ENCODE peak calls at places on chromosomes 13 and 19, in nine cellular contexts. One of them, this sample, is unnamed.

GRCh38 chr19:38039966-38040365 is 133.0 kb downstream of the SIPA1L3 start:
- DNase-seq in stimulated activated CD4-positive, alpha-beta T cell treated with anti-CD3 and anti-CD28 coated beads, TNF-alpha, amount 100 ng/mL, for 48 hours: no peak
- DNase-seq in fibroblast of pulmonary artery: peak
- DNase-seq in putamen: no peak
- DNase-seq in thoracic aorta: no peak
- DNase-seq in kidney: no peak
- DNase-seq in CD4-positive, alpha-beta T cell: no peak
- DNase-seq in colonic mucosa: no peak
- DNase-seq in heart right ventricle: no peak
- DNase-seq in this sample: no peak

GRCh38 chr13:34577051-34577450 is 365.0 kb upstream of the NBEA start:
- DNase-seq in stimulated activated CD4-positive, alpha-beta T cell treated with anti-CD3 and anti-CD28 coated beads, TNF-alpha, amount 100 ng/mL, for 48 hours: no peak
- DNase-seq in fibroblast of pulmonary artery: peak
- DNase-seq in putamen: no peak
- DNase-seq in thoracic aorta: no peak
- DNase-seq in kidney: no peak
- DNase-seq in CD4-positive, alpha-beta T cell: no peak
- DNase-seq in colonic mucosa: no peak
- DNase-seq in heart right ventricle: no peak
- DNase-seq in this sample: no peak

GRCh38 chr13:83085186-83085900 is 796.9 kb downstream of the SLITRK1 start:
- DNase-seq in stimulated activated CD4-positive, alpha-beta T cell treated with anti-CD3 and anti-CD28 coated beads, TNF-alpha, amount 100 ng/mL, for 48 hours: no peak
- DNase-seq in fibroblast of pulmonary artery: peak
- DNase-seq in putamen: no peak
- DNase-seq in thoracic aorta: no peak
- DNase-seq in kidney: no peak
- DNase-seq in CD4-positive, alpha-beta T cell: no peak
- DNase-seq in colonic mucosa: no peak
- DNase-seq in heart right ventricle: no peak
- DNase-seq in this sample: no peak

GRCh38 chr13:70816853-70817252 is 708.6 kb upstream of the KLHL1 start:
- DNase-seq in stimulated activated CD4-positive, alpha-beta T cell treated with anti-CD3 and anti-CD28 coated beads, TNF-alpha, amount 100 ng/mL, for 48 hours: no peak
- DNase-seq in fibroblast of pulmonary artery: no peak
- DNase-seq in putamen: no peak
- DNase-seq in thoracic aorta: no peak
- DNase-seq in kidney: no peak
- DNase-seq in CD4-positive, alpha-beta T cell: no peak
- DNase-seq in colonic mucosa: no peak
- DNase-seq in heart right ventricle: no peak
- DNase-seq in this sample: no peak

GRCh38 chr19:15178629-15179308 is 22.0 kb downstream of the NOTCH3 start:
- DNase-seq in stimulated activated CD4-positive, alpha-beta T cell treated with anti-CD3 and anti-CD28 coated beads, TNF-alpha, amount 100 ng/mL, for 48 hours: no peak
- DNase-seq in fibroblast of pulmonary artery: no peak
- DNase-seq in putamen: no peak
- DNase-seq in thoracic aorta: no peak
- DNase-seq in kidney: no peak
- DNase-seq in CD4-positive, alpha-beta T cell: no peak
- DNase-seq in colonic mucosa: no peak
- DNase-seq in heart right ventricle: no peak
- DNase-seq in this sample: no peak

GRCh38 chr19:54247106-54247930 is 4.7 kb upstream of the LILRA6 start:
- DNase-seq in stimulated activated CD4-positive, alpha-beta T cell treated with anti-CD3 and anti-CD28 coated beads, TNF-alpha, amount 100 ng/mL, for 48 hours: no peak
- DNase-seq in fibroblast of pulmonary artery: no peak
- DNase-seq in putamen: no peak
- DNase-seq in thoracic aorta: no peak
- DNase-seq in kidney: no peak
- DNase-seq in CD4-positive, alpha-beta T cell: no peak
- DNase-seq in colonic mucosa: no peak
- DNase-seq in heart right ventricle: no peak
- DNase-seq in this sample: no peak

GRCh38 chr13:40077396-40078027 is 422.1 kb downstream of the COG6 start:
- DNase-seq in stimulated activated CD4-positive, alpha-beta T cell treated with anti-CD3 and anti-CD28 coated beads, TNF-alpha, amount 100 ng/mL, for 48 hours: no peak
- DNase-seq in fibroblast of pulmonary artery: no peak
- DNase-seq in putamen: no peak
- DNase-seq in thoracic aorta: no peak
- DNase-seq in kidney: no peak
- DNase-seq in CD4-positive, alpha-beta T cell: no peak
- DNase-seq in colonic mucosa: no peak
- DNase-seq in heart right ventricle: no peak
- DNase-seq in this sample: no peak

GRCh38 chr13:67045357-67045756 is 184.8 kb downstream of the PCDH9 start:
- DNase-seq in stimulated activated CD4-positive, alpha-beta T cell treated with anti-CD3 and anti-CD28 coated beads, TNF-alpha, amount 100 ng/mL, for 48 hours: no peak
- DNase-seq in fibroblast of pulmonary artery: no peak
- DNase-seq in putamen: no peak
- DNase-seq in thoracic aorta: no peak
- DNase-seq in kidney: no peak
- DNase-seq in CD4-positive, alpha-beta T cell: no peak
- DNase-seq in colonic mucosa: no peak
- DNase-seq in heart right ventricle: no peak
- DNase-seq in this sample: no peak

GRCh38 chr19:32330149-32330548 is 15.3 kb upstream of the ZNF507 start:
- DNase-seq in stimulated activated CD4-positive, alpha-beta T cell treated with anti-CD3 and anti-CD28 coated beads, TNF-alpha, amount 100 ng/mL, for 48 hours: no peak
- DNase-seq in fibroblast of pulmonary artery: peak
- DNase-seq in putamen: no peak
- DNase-seq in thoracic aorta: no peak
- DNase-seq in kidney: no peak
- DNase-seq in CD4-positive, alpha-beta T cell: no peak
- DNase-seq in colonic mucosa: no peak
- DNase-seq in heart right ventricle: no peak
- DNase-seq in this sample: no peak

GRCh38 chr13:61029064-61029463 is 386.6 kb downstream of the PCDH20 start:
- DNase-seq in stimulated activated CD4-positive, alpha-beta T cell treated with anti-CD3 and anti-CD28 coated beads, TNF-alpha, amount 100 ng/mL, for 48 hours: no peak
- DNase-seq in fibroblast of pulmonary artery: no peak
- DNase-seq in putamen: no peak
- DNase-seq in thoracic aorta: no peak
- DNase-seq in kidney: no peak
- DNase-seq in CD4-positive, alpha-beta T cell: no peak
- DNase-seq in colonic mucosa: no peak
- DNase-seq in heart right ventricle: no peak
- DNase-seq in this sample: no peak

GRCh38 chr19:5103061-5103701 is 134.3 kb downstream of the KDM4B start:
- DNase-seq in stimulated activated CD4-positive, alpha-beta T cell treated with anti-CD3 and anti-CD28 coated beads, TNF-alpha, amount 100 ng/mL, for 48 hours: no peak
- DNase-seq in fibroblast of pulmonary artery: peak
- DNase-seq in putamen: no peak
- DNase-seq in thoracic aorta: no peak
- DNase-seq in kidney: no peak
- DNase-seq in CD4-positive, alpha-beta T cell: no peak
- DNase-seq in colonic mucosa: no peak
- DNase-seq in heart right ventricle: peak
- DNase-seq in this sample: no peak

GRCh38 chr19:40141546-40141945 is 49.7 kb upstream of the MAP3K10 start:
- DNase-seq in stimulated activated CD4-positive, alpha-beta T cell treated with anti-CD3 and anti-CD28 coated beads, TNF-alpha, amount 100 ng/mL, for 48 hours: no peak
- DNase-seq in fibroblast of pulmonary artery: peak
- DNase-seq in putamen: no peak
- DNase-seq in thoracic aorta: no peak
- DNase-seq in kidney: no peak
- DNase-seq in CD4-positive, alpha-beta T cell: no peak
- DNase-seq in colonic mucosa: no peak
- DNase-seq in heart right ventricle: no peak
- DNase-seq in this sample: no peak

GRCh38 chr19:29609636-29610035 is 3.6 kb downstream of the POP4 start:
- DNase-seq in stimulated activated CD4-positive, alpha-beta T cell treated with anti-CD3 and anti-CD28 coated beads, TNF-alpha, amount 100 ng/mL, for 48 hours: no peak
- DNase-seq in fibroblast of pulmonary artery: no peak
- DNase-seq in putamen: no peak
- DNase-seq in thoracic aorta: no peak
- DNase-seq in kidney: peak
- DNase-seq in CD4-positive, alpha-beta T cell: no peak
- DNase-seq in colonic mucosa: no peak
- DNase-seq in heart right ventricle: no peak
- DNase-seq in this sample: no peak

GRCh38 chr13:113043001-113043630 is 62.5 kb upstream of the F7 start:
- DNase-seq in stimulated activated CD4-positive, alpha-beta T cell treated with anti-CD3 and anti-CD28 coated beads, TNF-alpha, amount 100 ng/mL, for 48 hours: no peak
- DNase-seq in fibroblast of pulmonary artery: no peak
- DNase-seq in putamen: no peak
- DNase-seq in thoracic aorta: no peak
- DNase-seq in kidney: peak
- DNase-seq in CD4-positive, alpha-beta T cell: no peak
- DNase-seq in colonic mucosa: no peak
- DNase-seq in heart right ventricle: peak
- DNase-seq in this sample: no peak

GRCh38 chr19:47779524-47780214 is 1.2 kb downstream of the SELENOW start:
- DNase-seq in stimulated activated CD4-positive, alpha-beta T cell treated with anti-CD3 and anti-CD28 coated beads, TNF-alpha, amount 100 ng/mL, for 48 hours: no peak
- DNase-seq in fibroblast of pulmonary artery: no peak
- DNase-seq in putamen: peak
- DNase-seq in thoracic aorta: peak
- DNase-seq in kidney: no peak
- DNase-seq in CD4-positive, alpha-beta T cell: no peak
- DNase-seq in colonic mucosa: peak
- DNase-seq in heart right ventricle: peak
- DNase-seq in this sample: no peak

GRCh38 chr13:38308736-38309135 is 40.9 kb upstream of the UFM1 start:
- DNase-seq in stimulated activated CD4-positive, alpha-beta T cell treated with anti-CD3 and anti-CD28 coated beads, TNF-alpha, amount 100 ng/mL, for 48 hours: no peak
- DNase-seq in fibroblast of pulmonary artery: peak
- DNase-seq in putamen: no peak
- DNase-seq in thoracic aorta: no peak
- DNase-seq in kidney: no peak
- DNase-seq in CD4-positive, alpha-beta T cell: no peak
- DNase-seq in colonic mucosa: no peak
- DNase-seq in heart right ventricle: no peak
- DNase-seq in this sample: no peak

GRCh38 chr13:51541037-51541436 is 43.2 kb upstream of the WDFY2 start:
- DNase-seq in stimulated activated CD4-positive, alpha-beta T cell treated with anti-CD3 and anti-CD28 coated beads, TNF-alpha, amount 100 ng/mL, for 48 hours: no peak
- DNase-seq in fibroblast of pulmonary artery: no peak
- DNase-seq in putamen: no peak
- DNase-seq in thoracic aorta: no peak
- DNase-seq in kidney: no peak
- DNase-seq in CD4-positive, alpha-beta T cell: no peak
- DNase-seq in colonic mucosa: no peak
- DNase-seq in heart right ventricle: no peak
- DNase-seq in this sample: no peak

GRCh38 chr19:710767-711166 is 2.0 kb downstream of the PALM start:
- DNase-seq in stimulated activated CD4-positive, alpha-beta T cell treated with anti-CD3 and anti-CD28 coated beads, TNF-alpha, amount 100 ng/mL, for 48 hours: no peak
- DNase-seq in fibroblast of pulmonary artery: no peak
- DNase-seq in putamen: no peak
- DNase-seq in thoracic aorta: no peak
- DNase-seq in kidney: peak
- DNase-seq in CD4-positive, alpha-beta T cell: no peak
- DNase-seq in colonic mucosa: no peak
- DNase-seq in heart right ventricle: no peak
- DNase-seq in this sample: no peak

GRCh38 chr19:18173054-18173571 is 500 bp upstream of the IFI30 start:
- DNase-seq in stimulated activated CD4-positive, alpha-beta T cell treated with anti-CD3 and anti-CD28 coated beads, TNF-alpha, amount 100 ng/mL, for 48 hours: no peak
- DNase-seq in fibroblast of pulmonary artery: no peak
- DNase-seq in putamen: no peak
- DNase-seq in thoracic aorta: no peak
- DNase-seq in kidney: peak
- DNase-seq in CD4-positive, alpha-beta T cell: no peak
- DNase-seq in colonic mucosa: no peak
- DNase-seq in heart right ventricle: no peak
- DNase-seq in this sample: no peak

GRCh38 chr13:44498969-44499368 is 77.2 kb downstream of the TSC22D1 start:
- DNase-seq in stimulated activated CD4-positive, alpha-beta T cell treated with anti-CD3 and anti-CD28 coated beads, TNF-alpha, amount 100 ng/mL, for 48 hours: no peak
- DNase-seq in fibroblast of pulmonary artery: peak
- DNase-seq in putamen: no peak
- DNase-seq in thoracic aorta: no peak
- DNase-seq in kidney: no peak
- DNase-seq in CD4-positive, alpha-beta T cell: no peak
- DNase-seq in colonic mucosa: no peak
- DNase-seq in heart right ventricle: no peak
- DNase-seq in this sample: no peak

GRCh38 chr13:41458939-41459753 is 1.8 kb downstream of the RGCC start:
- DNase-seq in stimulated activated CD4-positive, alpha-beta T cell treated with anti-CD3 and anti-CD28 coated beads, TNF-alpha, amount 100 ng/mL, for 48 hours: no peak
- DNase-seq in fibroblast of pulmonary artery: peak
- DNase-seq in putamen: no peak
- DNase-seq in thoracic aorta: no peak
- DNase-seq in kidney: peak
- DNase-seq in CD4-positive, alpha-beta T cell: peak
- DNase-seq in colonic mucosa: peak
- DNase-seq in heart right ventricle: peak
- DNase-seq in this sample: no peak

GRCh38 chr19:29715695-29716581 is 877 bp upstream of the C19orf12 start:
- DNase-seq in stimulated activated CD4-positive, alpha-beta T cell treated with anti-CD3 and anti-CD28 coated beads, TNF-alpha, amount 100 ng/mL, for 48 hours: no peak
- DNase-seq in fibroblast of pulmonary artery: peak
- DNase-seq in putamen: peak
- DNase-seq in thoracic aorta: no peak
- DNase-seq in kidney: peak
- DNase-seq in CD4-positive, alpha-beta T cell: no peak
- DNase-seq in colonic mucosa: peak
- DNase-seq in heart right ventricle: no peak
- DNase-seq in this sample: no peak

GRCh38 chr13:72151241-72151640 is 284.2 kb upstream of the DACH1 start:
- DNase-seq in stimulated activated CD4-positive, alpha-beta T cell treated with anti-CD3 and anti-CD28 coated beads, TNF-alpha, amount 100 ng/mL, for 48 hours: no peak
- DNase-seq in fibroblast of pulmonary artery: peak
- DNase-seq in putamen: no peak
- DNase-seq in thoracic aorta: no peak
- DNase-seq in kidney: no peak
- DNase-seq in CD4-positive, alpha-beta T cell: no peak
- DNase-seq in colonic mucosa: no peak
- DNase-seq in heart right ventricle: no peak
- DNase-seq in this sample: no peak

This sample was measured in stimulated activated CD8-positive, alpha-beta memory T cell treated with anti-CD3 and anti-CD28 coated beads, Interleukin-7, amount 100 ng/mL, for 24 hours.